ENCODE peak calls at places on chromosome 21, in six cellular contexts. One of them, this sample, is unnamed.

GRCh38 chr21:25571726-25572121 is 35.6 kb downstream of the MRPL39 start:
- ATAC-seq in HepG2: no peak
- ATAC-seq in A549: no peak
- ATAC-seq in upper lobe of left lung: no peak
- ATAC-seq in GM12878: peak; percentile 0
- ATAC-seq in K562: no peak
- ATAC-seq in this sample: no peak

GRCh38 chr21:18759267-18759666 is 355.7 kb upstream of the TMPRSS15 start:
- ATAC-seq in HepG2: no peak
- ATAC-seq in A549: no peak
- ATAC-seq in upper lobe of left lung: no peak
- ATAC-seq in GM12878: no peak
- ATAC-seq in K562: peak; percentile 58
- ATAC-seq in this sample: no peak

GRCh38 chr21:36211660-36212512 is 55.3 kb downstream of the DOP1B start:
- ATAC-seq in HepG2: no peak
- ATAC-seq in A549: no peak
- ATAC-seq in upper lobe of left lung: no peak
- ATAC-seq in GM12878: no peak
- ATAC-seq in K562: no peak
- ATAC-seq in this sample: no peak

GRCh38 chr21:16264314-16264713 is 534.5 kb downstream of the USP25 start:
- ATAC-seq in HepG2: no peak
- ATAC-seq in A549: no peak
- ATAC-seq in upper lobe of left lung: no peak
- ATAC-seq in GM12878: no peak
- ATAC-seq in K562: no peak
- ATAC-seq in this sample: peak; percentile 46

GRCh38 chr21:25507522-25507921 is 99.8 kb downstream of the MRPL39 start:
- ATAC-seq in HepG2: no peak
- ATAC-seq in A549: no peak
- ATAC-seq in upper lobe of left lung: no peak
- ATAC-seq in GM12878: peak; percentile 57
- ATAC-seq in K562: no peak
- ATAC-seq in this sample: no peak

GRCh38 chr21:34276711-34277425 is 86.9 kb upstream of the KCNE2 start:
- ATAC-seq in HepG2: no peak
- ATAC-seq in A549: no peak
- ATAC-seq in upper lobe of left lung: no peak
- ATAC-seq in GM12878: peak; percentile 81
- ATAC-seq in K562: no peak
- ATAC-seq in this sample: no peak

GRCh38 chr21:46608672-46609111 is 3.8 kb upstream of the S100B start:
- ATAC-seq in HepG2: no peak
- ATAC-seq in A549: no peak
- ATAC-seq in upper lobe of left lung: no peak
- ATAC-seq in GM12878: peak; percentile 76
- ATAC-seq in K562: no peak
- ATAC-seq in this sample: no peak

GRCh38 chr21:32915099-32915498 is 110.6 kb upstream of the OLIG2 start:
- ATAC-seq in HepG2: no peak
- ATAC-seq in A549: no peak
- ATAC-seq in upper lobe of left lung: no peak
- ATAC-seq in GM12878: no peak
- ATAC-seq in K562: no peak
- ATAC-seq in this sample: no peak

GRCh38 chr21:30842990-30843389 is 13.4 kb upstream of the KRTAP7-1 start:
- ATAC-seq in HepG2: no peak
- ATAC-seq in A549: no peak
- ATAC-seq in upper lobe of left lung: no peak
- ATAC-seq in GM12878: no peak
- ATAC-seq in K562: no peak
- ATAC-seq in this sample: no peak

GRCh38 chr21:17444828-17445227 is 68.0 kb upstream of the CXADR start:
- ATAC-seq in HepG2: no peak
- ATAC-seq in A549: no peak
- ATAC-seq in upper lobe of left lung: no peak
- ATAC-seq in GM12878: no peak
- ATAC-seq in K562: no peak
- ATAC-seq in this sample: no peak

GRCh38 chr21:20882462-20883415 is 115.5 kb upstream of the NCAM2 start:
- ATAC-seq in HepG2: no peak
- ATAC-seq in A549: no peak
- ATAC-seq in upper lobe of left lung: no peak
- ATAC-seq in GM12878: no peak
- ATAC-seq in K562: peak; percentile 67
- ATAC-seq in this sample: no peak

GRCh38 chr21:26842976-26843911 is 2.0 kb downstream of the ADAMTS1 start:
- ATAC-seq in HepG2: peak; percentile 7
- ATAC-seq in A549: peak; percentile 60
- ATAC-seq in upper lobe of left lung: peak; percentile 86
- ATAC-seq in GM12878: no peak
- ATAC-seq in K562: no peak
- ATAC-seq in this sample: peak; percentile 62

GRCh38 chr21:33811147-33812024 is 104.2 kb downstream of the ATP5PO start:
- ATAC-seq in HepG2: no peak
- ATAC-seq in A549: no peak
- ATAC-seq in upper lobe of left lung: no peak
- ATAC-seq in GM12878: no peak
- ATAC-seq in K562: no peak
- ATAC-seq in this sample: no peak

GRCh38 chr21:35138665-35139381 is 89.7 kb upstream of the RUNX1 start:
- ATAC-seq in HepG2: no peak
- ATAC-seq in A549: no peak
- ATAC-seq in upper lobe of left lung: no peak
- ATAC-seq in GM12878: no peak
- ATAC-seq in K562: peak; percentile 77
- ATAC-seq in this sample: no peak

GRCh38 chr21:46585191-46585953 is 19.5 kb downstream of the S100B start:
- ATAC-seq in HepG2: no peak
- ATAC-seq in A549: no peak
- ATAC-seq in upper lobe of left lung: no peak
- ATAC-seq in GM12878: no peak
- ATAC-seq in K562: no peak
- ATAC-seq in this sample: no peak

GRCh38 chr21:33168886-33169285 is 60.9 kb upstream of the IFNAR2 start:
- ATAC-seq in HepG2: no peak
- ATAC-seq in A549: no peak
- ATAC-seq in upper lobe of left lung: no peak
- ATAC-seq in GM12878: no peak
- ATAC-seq in K562: no peak
- ATAC-seq in this sample: no peak

GRCh38 chr21:14567557-14568279 is 21.6 kb upstream of the SAMSN1 start:
- ATAC-seq in HepG2: no peak
- ATAC-seq in A549: no peak
- ATAC-seq in upper lobe of left lung: no peak
- ATAC-seq in GM12878: peak; percentile 81
- ATAC-seq in K562: peak; percentile 45
- ATAC-seq in this sample: no peak

GRCh38 chr21:31418355-31419001 is 74.4 kb upstream of the TIAM1 start:
- ATAC-seq in HepG2: peak; percentile 60
- ATAC-seq in A549: no peak
- ATAC-seq in upper lobe of left lung: no peak
- ATAC-seq in GM12878: no peak
- ATAC-seq in K562: no peak
- ATAC-seq in this sample: no peak

GRCh38 chr21:34911360-34911759 is 137.7 kb downstream of the RUNX1 start:
- ATAC-seq in HepG2: no peak
- ATAC-seq in A549: no peak
- ATAC-seq in upper lobe of left lung: peak; percentile 71
- ATAC-seq in GM12878: no peak
- ATAC-seq in K562: no peak
- ATAC-seq in this sample: no peak

GRCh38 chr21:15797577-15798363 is 68.0 kb downstream of the USP25 start:
- ATAC-seq in HepG2: no peak
- ATAC-seq in A549: no peak
- ATAC-seq in upper lobe of left lung: no peak
- ATAC-seq in GM12878: peak; percentile 87
- ATAC-seq in K562: peak; percentile 78
- ATAC-seq in this sample: no peak

GRCh38 chr21:33668180-33668579 is 25.9 kb downstream of the ITSN1 start:
- ATAC-seq in HepG2: peak; percentile 49
- ATAC-seq in A549: no peak
- ATAC-seq in upper lobe of left lung: no peak
- ATAC-seq in GM12878: no peak
- ATAC-seq in K562: peak; percentile 36
- ATAC-seq in this sample: no peak

GRCh38 chr21:31660134-31660565 is 657 bp downstream of the SOD1 start:
- ATAC-seq in HepG2: peak; percentile 26
- ATAC-seq in A549: peak; percentile 60
- ATAC-seq in upper lobe of left lung: peak; percentile 6
- ATAC-seq in GM12878: peak; percentile 34
- ATAC-seq in K562: peak; percentile 37
- ATAC-seq in this sample: peak; percentile 49

GRCh38 chr21:26782349-26782748 is 62.9 kb downstream of the ADAMTS1 start:
- ATAC-seq in HepG2: no peak
- ATAC-seq in A549: no peak
- ATAC-seq in upper lobe of left lung: no peak
- ATAC-seq in GM12878: no peak
- ATAC-seq in K562: no peak
- ATAC-seq in this sample: peak; percentile 47

GRCh38 chr21:20207335-20207734 is 790.9 kb upstream of the NCAM2 start:
- ATAC-seq in HepG2: no peak
- ATAC-seq in A549: no peak
- ATAC-seq in upper lobe of left lung: no peak
- ATAC-seq in GM12878: no peak
- ATAC-seq in K562: no peak
- ATAC-seq in this sample: no peak

GRCh38 chr21:10639123-10639522 is 117.7 kb downstream of the TPTE start:
- ATAC-seq in HepG2: no peak
- ATAC-seq in A549: no peak
- ATAC-seq in upper lobe of left lung: peak; percentile 7
- ATAC-seq in GM12878: no peak
- ATAC-seq in K562: no peak
- ATAC-seq in this sample: peak; percentile 8

GRCh38 chr21:26964379-26964778 is 2.5 kb downstream of the ADAMTS5 start:
- ATAC-seq in HepG2: no peak
- ATAC-seq in A549: no peak
- ATAC-seq in upper lobe of left lung: peak; percentile 41
- ATAC-seq in GM12878: no peak
- ATAC-seq in K562: no peak
- ATAC-seq in this sample: peak; percentile 64

GRCh38 chr21:25387665-25388064 is 219.6 kb downstream of the MRPL39 start:
- ATAC-seq in HepG2: no peak
- ATAC-seq in A549: no peak
- ATAC-seq in upper lobe of left lung: no peak
- ATAC-seq in GM12878: peak; percentile 65
- ATAC-seq in K562: no peak
- ATAC-seq in this sample: no peak

GRCh38 chr21:33751120-33751519 is 108.8 kb downstream of the ITSN1 start:
- ATAC-seq in HepG2: no peak
- ATAC-seq in A549: no peak
- ATAC-seq in upper lobe of left lung: no peak
- ATAC-seq in GM12878: no peak
- ATAC-seq in K562: peak; percentile 84
- ATAC-seq in this sample: no peak

GRCh38 chr21:42572906-42573495 is 59.3 kb downstream of the SLC37A1 start:
- ATAC-seq in HepG2: no peak
- ATAC-seq in A549: no peak
- ATAC-seq in upper lobe of left lung: no peak
- ATAC-seq in GM12878: no peak
- ATAC-seq in K562: no peak
- ATAC-seq in this sample: no peak
- TF ChIP-seq EP300 in HepG2: no peak
- TF ChIP-seq EP300 in A549: no peak
- TF ChIP-seq EP300 in upper lobe of left lung: no peak
- TF ChIP-seq EP300 in GM12878: no peak
- TF ChIP-seq EP300 in K562: no peak
- TF ChIP-seq EP300 in this sample: no peak

DNA sequence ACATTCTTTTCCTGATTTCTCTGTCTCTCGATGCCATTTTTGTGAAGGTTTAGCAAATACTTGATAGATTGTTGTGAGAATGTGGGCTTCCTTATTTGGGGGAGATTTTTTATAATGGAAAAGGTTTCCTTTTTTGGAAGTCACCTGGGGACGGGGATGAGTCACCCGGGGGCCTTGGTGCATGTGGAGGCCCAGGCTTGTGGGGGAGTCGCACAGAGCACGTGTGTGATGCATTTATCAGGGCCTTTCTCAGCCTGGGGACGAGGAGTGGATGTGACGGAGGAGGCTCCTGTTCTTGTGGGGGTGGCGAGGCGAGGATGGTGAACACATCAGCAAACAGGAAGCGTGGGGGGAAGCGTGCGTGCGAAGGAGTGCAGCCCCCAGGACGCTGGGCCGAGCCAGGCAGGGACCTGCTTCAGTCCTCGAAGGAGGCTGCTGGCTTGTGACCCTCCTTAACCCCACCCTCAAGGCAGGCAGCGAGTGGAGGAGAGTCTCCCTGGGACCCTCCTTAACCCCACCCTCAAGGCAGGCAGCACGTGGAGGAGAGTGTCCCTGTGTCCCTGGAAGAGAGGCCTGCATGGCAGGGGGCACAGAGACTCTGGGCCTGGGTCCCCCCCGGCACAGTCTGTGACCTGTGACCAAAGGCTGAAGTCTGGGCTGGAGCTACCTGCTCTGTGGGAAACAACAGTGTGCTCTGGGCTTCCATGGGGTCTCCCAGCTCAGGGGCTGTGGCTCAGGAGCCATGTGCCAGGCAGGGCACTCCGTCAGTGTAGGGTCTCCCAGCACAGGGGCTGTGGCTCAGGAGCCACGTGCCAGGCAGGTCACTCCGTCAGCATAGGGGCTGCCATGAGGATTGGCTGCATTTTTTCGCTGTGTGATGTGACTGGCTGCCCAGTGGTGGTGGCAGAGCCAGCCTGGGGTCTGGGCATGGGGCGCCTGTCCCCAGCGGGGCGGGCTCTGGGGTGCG is 57.2 kb downstream of the AGPAT3 start:
- ATAC-seq in HepG2: no peak
- ATAC-seq in A549: no peak
- ATAC-seq in upper lobe of left lung: no peak
- ATAC-seq in GM12878: peak; percentile 61
- ATAC-seq in K562: peak; percentile 83
- ATAC-seq in this sample: peak; percentile 13
- H3K4me1 ChIP-seq in HepG2: peaks cover 61% of the 10 kb centered on the region
- H3K4me1 ChIP-seq in A549: no peaks in the 10 kb centered on the region
- H3K4me1 ChIP-seq in upper lobe of left lung: peaks cover 39% of the 10 kb centered on the region
- H3K4me1 ChIP-seq in GM12878: peaks cover 27% of the 10 kb centered on the region
- H3K4me1 ChIP-seq in K562: peaks cover 34% of the 10 kb centered on the region
- H3K4me1 ChIP-seq in this sample: peaks cover 69% of the 10 kb centered on the region

DNA sequence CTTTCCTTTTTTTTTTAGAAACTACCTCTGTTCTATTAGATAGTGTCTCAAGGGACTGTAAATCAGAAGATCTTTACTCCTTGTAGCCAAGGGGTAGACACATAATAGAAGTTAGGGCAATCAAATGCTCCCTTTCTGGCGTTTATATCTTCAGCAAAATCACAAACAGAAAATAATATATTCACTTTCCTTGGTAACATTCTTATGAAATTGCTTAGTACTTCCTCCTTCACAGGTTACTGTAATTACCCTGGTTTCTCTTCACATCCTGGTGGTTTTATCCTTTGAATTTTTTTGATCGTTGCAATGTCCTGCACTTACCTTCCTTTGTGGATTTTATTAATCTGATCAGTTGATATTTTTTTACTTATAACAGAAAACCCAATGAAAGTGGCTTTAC is 1064.9 kb downstream of the NCAM2 start:
- ATAC-seq in HepG2: no peak
- ATAC-seq in A549: no peak
- ATAC-seq in upper lobe of left lung: no peak
- ATAC-seq in GM12878: no peak
- ATAC-seq in K562: no peak
- ATAC-seq in this sample: no peak
- H3K27ac ChIP-seq in HepG2: no peak overlapping the region
- H3K27ac ChIP-seq in A549: no peak overlapping the region
- H3K27ac ChIP-seq in upper lobe of left lung: no peak overlapping the region
- H3K27ac ChIP-seq in GM12878: no peak overlapping the region
- H3K27ac ChIP-seq in K562: no peak overlapping the region
- H3K27ac ChIP-seq in this sample: no peak overlapping the region

GRCh38 chr21:28910280-28910887 is 82.3 kb downstream of the LTN1 start:
- ATAC-seq in HepG2: no peak
- ATAC-seq in A549: no peak
- ATAC-seq in upper lobe of left lung: no peak
- ATAC-seq in GM12878: no peak
- ATAC-seq in K562: no peak
- ATAC-seq in this sample: peak; percentile 74
- TF ChIP-seq EP300 in HepG2: no peak
- TF ChIP-seq EP300 in A549: no peak
- TF ChIP-seq EP300 in upper lobe of left lung: no peak
- TF ChIP-seq EP300 in GM12878: no peak
- TF ChIP-seq EP300 in K562: no peak
- TF ChIP-seq EP300 in this sample: no peak